ENCODE peak calls at places on chromosomes 12 and 14, in seven cellular contexts. C is gastrocnemius medialis, V is cardiac muscle cell, G is AG04449, F is psoas muscle, A is K562, O is lower lobe of right lung. B is an unnamed sample.

GRCh38 chr14:51677276-51677675 is 25.6 kb downstream of the FRMD6 start:
- DNase-seq in C (no peak), V (no peak), G (no peak), F (no peak), A (no peak), O (no peak), B (peak)

GRCh38 chr12:56631790-56632700 is 1.9 kb upstream of the BAZ2A start:
- DNase-seq in C (peak), V (peak), G (no peak), F (peak), A (peak), O (peak), B (peak)

GRCh38 chr12:111792155-111792876 is 25.6 kb downstream of the ALDH2 start:
- DNase-seq in C (no peak), V (no peak), G (no peak), F (peak), A (peak), O (no peak), B (peak)

GRCh38 chr14:97390031-97390729 is 593.0 kb downstream of the VRK1 start:
- DNase-seq in C (peak), V (no peak), G (no peak), F (peak), A (no peak), O (no peak), B (no peak)

GRCh38 chr12:132955094-132955932 is 793 bp downstream of the ZNF605 start:
- DNase-seq in C (no peak), V (peak), G (peak), F (peak), A (no peak), O (no peak), B (peak)

GRCh38 chr12:88185988-88186387 is 43.9 kb downstream of the TMTC3 start:
- DNase-seq in C (no peak), V (no peak), G (peak), F (no peak), A (no peak), O (no peak), B (peak)

GRCh38 chr12:75834591-75834990 is 197.0 kb downstream of the PHLDA1 start:
- DNase-seq in C (no peak), V (no peak), G (no peak), F (no peak), A (no peak), O (no peak), B (no peak)

GRCh38 chr14:52051251-52051650 is 17.6 kb downstream of the NID2 start:
- DNase-seq in C (no peak), V (no peak), G (no peak), F (no peak), A (no peak), O (no peak), B (no peak)

GRCh38 chr12:42343721-42344120 is 17.8 kb downstream of the PPHLN1 start:
- DNase-seq in C (no peak), V (no peak), G (no peak), F (no peak), A (no peak), O (no peak), B (no peak)

GRCh38 chr14:69226736-69227135 is 33.2 kb upstream of the GALNT16 start:
- DNase-seq in C (no peak), V (no peak), G (no peak), F (no peak), A (no peak), O (no peak), B (peak)
- H3K4me3 ChIP-seq in C (no peak), V (no peak), G (no peak), F (no peak), A (no peak), O (no peak), B (no peak)

DNA sequence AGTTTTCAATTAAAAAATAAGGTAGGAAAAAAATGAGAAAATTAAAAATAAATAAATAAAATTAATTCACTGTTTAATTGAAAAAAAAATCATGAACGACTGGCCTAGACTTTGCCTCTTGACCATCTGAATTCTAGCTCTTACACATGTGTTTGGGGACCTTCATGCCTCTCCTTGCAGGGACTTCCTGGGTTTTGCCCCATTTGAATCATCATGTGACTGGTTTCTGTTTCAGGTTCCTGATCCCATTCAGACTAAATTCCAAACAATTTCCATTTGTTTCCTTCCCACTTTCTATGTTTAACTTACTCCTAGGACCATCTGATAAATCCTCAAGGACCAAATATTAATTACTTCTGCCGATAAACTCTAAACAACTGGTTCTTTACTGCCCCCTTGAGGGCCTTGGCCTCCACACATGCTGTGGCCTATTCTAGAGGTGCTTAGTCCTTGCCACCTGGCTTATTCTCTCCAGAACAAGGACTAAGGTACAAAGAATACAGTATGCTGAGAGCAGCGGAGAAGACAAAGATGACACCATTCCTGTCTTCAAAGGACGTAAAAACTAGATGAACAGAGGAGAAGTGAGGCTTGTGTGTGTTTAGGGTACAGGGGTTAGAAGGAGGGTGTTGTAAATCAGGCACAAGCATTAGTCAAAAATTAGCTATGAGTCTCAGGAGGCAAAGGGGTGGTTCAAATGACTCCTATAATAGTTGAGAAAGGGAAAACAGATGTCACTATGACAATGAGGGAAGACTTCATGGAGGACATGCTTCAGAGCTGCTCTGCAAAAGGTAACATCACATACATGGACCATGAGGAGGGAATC is 125.8 kb upstream of the AVPR1A start:
- DNase-seq in C (no peak), V (peak), G (no peak), F (no peak), A (peak), O (no peak), B (peak)
- TF ChIP-seq CTCF in C (no peak), V (peak), G (peak), F (peak), A (peak), O (peak), B (peak)

GRCh38 chr12:130338794-130339601 is 1.3 kb downstream of the PIWIL1 start:
- DNase-seq in C (no peak), V (no peak), G (no peak), F (no peak), A (no peak), O (no peak), B (no peak)
- H3K4me3 ChIP-seq in C (no peak), V (no peak), G (no peak), F (no peak), A (no peak), O (no peak), B (no peak)

DNA sequence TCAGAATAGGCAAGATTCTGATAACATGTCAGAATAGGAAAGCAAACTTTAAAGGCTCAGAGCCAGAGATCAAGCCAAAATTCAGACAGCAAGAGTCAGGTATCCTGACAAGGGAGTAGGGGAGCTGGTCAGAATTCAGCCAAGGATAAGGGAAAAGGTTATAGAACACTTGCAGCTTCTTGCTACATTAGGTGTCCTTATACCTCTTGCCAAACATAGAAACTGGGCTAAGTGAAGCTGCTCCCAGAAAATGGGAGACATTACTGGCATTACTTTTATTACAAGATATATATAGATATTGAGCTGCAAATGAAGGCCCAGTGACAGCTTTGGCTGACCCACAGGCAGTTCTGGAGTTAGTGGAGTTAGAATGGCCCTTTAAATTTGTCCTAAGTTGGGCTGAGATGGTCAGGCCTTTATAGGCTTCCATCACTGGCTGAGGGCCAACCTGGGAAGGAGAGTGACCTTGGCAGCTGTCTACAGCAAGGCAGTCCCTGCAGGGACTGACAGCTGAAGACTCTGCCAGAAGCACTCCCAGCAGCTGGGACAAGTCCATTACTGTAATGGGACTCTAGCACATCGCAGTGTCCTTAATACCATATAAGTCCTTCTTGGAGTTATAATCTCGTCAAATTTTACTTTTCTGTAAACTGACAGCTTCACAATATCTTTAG is 83.0 kb downstream of the LRRC9 start:
- DNase-seq in C (peak), V (peak), G (no peak), F (peak), A (no peak), O (no peak), B (no peak)
- TF ChIP-seq CTCF in C (no peak), V (no peak), G (no peak), F (no peak), A (no peak), O (no peak), B (no peak)

GRCh38 chr12:53047221-53048032 is 2.4 kb upstream of the TNS2 start:
- DNase-seq in C (peak), V (peak), G (no peak), F (peak), A (peak), O (peak), B (peak)

GRCh38 chr12:53046655-53047220 is 3.1 kb upstream of the TNS2 start:
- DNase-seq in C (peak), V (peak), G (no peak), F (peak), A (no peak), O (peak), B (peak)

GRCh38 chr12:53048780-53049401 is 974 bp upstream of the TNS2 start:
- DNase-seq in C (no peak), V (peak), G (no peak), F (peak), A (peak), O (no peak), B (peak)

GRCh38 chr12:53049582-53050318 is at the start of gene TNS2:
- DNase-seq in C (peak), V (peak), G (no peak), F (peak), A (peak), O (peak), B (peak)

GRCh38 chr12:53048033-53048779 is 1.7 kb upstream of the TNS2 start:
- DNase-seq in C (peak), V (no peak), G (no peak), F (peak), A (no peak), O (peak), B (no peak)
- H3K4me3 ChIP-seq in C (peak), V (no peak), G (peak), F (peak), A (peak), O (peak), B (peak)

DNA sequence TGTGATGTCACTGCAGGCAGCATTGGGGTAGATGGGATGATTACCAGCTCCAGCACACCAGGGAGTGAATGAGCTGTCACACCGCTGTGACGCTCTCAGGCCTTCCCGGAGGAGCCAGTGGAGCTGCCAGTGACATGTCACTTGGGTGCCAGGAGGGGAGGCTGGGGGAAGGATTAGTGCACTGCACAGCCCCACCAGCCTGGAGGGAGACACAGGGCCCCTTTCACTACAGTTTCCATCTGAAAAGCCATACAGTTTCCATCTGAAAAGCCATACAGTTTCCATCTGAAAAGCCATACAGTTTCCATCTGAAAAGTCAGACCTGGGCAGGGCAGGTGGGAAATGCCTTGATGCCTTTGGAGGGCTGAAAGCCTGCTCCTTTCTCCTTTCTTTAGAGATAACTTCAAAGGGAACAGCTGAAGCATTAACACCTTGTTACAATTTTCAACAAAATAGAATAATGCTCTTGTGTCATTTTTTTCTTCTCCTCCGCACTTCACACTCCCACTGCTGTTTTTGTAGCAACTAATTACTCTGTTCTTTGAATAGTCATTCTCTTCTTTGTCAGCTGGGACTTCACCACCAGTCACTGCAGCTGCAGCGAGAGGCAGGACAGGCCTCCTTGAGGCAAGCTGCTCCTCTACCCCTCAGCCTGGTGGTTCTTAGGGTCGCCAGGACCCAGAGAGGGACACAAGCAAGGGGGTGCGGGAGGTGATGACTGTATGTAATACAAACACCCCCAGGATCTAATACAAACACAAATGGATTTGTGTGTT is 256.9 kb upstream of the RGS6 start:
- DNase-seq in C (no peak), V (peak), G (no peak), F (no peak), A (no peak), O (no peak), B (no peak)
- TF ChIP-seq CTCF in C (no peak), V (no peak), G (no peak), F (no peak), A (no peak), O (no peak), B (no peak)

DNA sequence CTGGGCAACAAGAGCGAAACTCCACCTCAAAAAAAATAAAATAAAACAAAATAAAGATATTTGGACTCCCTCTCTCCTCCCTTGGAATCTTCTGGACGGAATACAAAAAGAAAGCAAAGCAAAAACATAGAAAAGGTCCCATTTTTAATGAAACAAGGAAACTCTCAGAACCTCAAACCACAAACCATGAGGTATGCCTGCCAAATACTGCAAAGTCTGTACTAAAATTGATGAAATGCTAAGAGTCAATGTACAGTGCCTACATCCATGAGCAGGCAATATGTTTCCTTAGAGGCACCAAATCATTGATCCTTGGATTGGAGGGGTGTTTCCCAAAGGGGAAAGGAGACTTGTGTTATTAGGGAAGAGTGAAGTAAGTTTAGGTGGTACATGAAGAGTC is 8.2 kb upstream of the RPS6KA5 start:
- DNase-seq in C (no peak), V (no peak), G (no peak), F (no peak), A (no peak), O (no peak), B (no peak)
- H3K4me3 ChIP-seq in C (no peak), V (no peak), G (no peak), F (no peak), A (no peak), O (no peak), B (no peak)

DNA sequence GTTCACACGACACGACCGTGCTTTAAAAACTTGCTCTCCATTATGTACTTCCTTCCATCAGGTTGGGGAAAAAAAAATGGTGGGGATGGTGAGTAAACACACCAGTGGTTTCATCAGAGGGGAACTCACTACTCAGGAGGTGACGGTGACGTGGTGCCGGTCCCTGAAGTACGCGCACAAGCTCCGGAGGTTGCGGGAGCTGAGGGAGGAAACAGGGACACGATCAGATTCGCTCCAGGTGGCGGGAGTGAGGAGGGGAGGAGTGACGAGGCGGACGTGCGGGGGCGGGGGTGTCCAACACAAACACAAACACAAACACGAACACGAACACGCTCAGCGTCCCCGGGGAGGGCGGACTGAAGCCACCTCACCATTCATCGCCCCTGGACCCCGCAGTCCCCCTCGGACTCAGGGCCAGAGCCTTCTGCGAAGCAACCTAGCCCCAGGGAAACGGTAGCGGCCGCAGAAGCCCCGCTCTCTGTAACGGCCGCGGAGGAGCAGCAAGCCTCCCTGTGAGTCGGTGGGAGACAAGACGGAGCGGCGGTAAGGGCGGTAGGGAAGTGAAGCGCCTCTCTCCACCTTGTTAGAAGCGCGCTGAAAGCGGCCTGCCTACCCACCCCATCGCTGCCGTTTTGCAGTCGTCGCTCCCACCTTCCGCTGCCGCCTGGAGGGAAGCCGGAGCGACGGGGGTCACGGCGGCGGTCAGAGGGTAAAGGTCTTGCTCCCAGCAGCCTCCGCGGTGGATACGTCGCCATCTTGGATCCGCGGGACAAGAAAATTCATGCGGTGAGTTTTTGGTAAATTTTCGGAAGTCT is at the start of gene CNOT2:
- DNase-seq in C (peak), V (peak), G (no peak), F (peak), A (peak), O (peak), B (peak)
- TF ChIP-seq CTCF in C (no peak), V (no peak), G (no peak), F (no peak), A (no peak), O (no peak), B (no peak)

GRCh38 chr12:68896881-68897540 is 36.0 kb downstream of the CPM start:
- DNase-seq in C (no peak), V (no peak), G (no peak), F (no peak), A (no peak), O (no peak), B (peak)
- H3K4me3 ChIP-seq in C (no peak), V (no peak), G (no peak), F (no peak), A (no peak), O (no peak), B (no peak)

B was measured in fibroblast of villous mesenchyme.